ENCODE peak calls at places on chromosomes 7 and 10, in five cellular contexts. J, L, C, X and U are unnamed samples.

GRCh38 chr10:69412232-69412631 is 4.5 kb downstream of the TACR2 start:
- DNase-seq in J (no peak), L (no peak), C (no peak), X (no peak), U (no peak)

GRCh38 chr7:139108256-139109187 is 998 bp downstream of the ZC3HAV1 start:
- DNase-seq in J (peak), L (no peak), C (peak), X (no peak), U (peak)

GRCh38 chr10:106661133-106661766 is 503.3 kb downstream of the SORCS1 start:
- DNase-seq in J (no peak), L (no peak), C (no peak), X (no peak), U (no peak)

GRCh38 chr10:119658274-119658673 is 7.1 kb downstream of the BAG3 start:
- DNase-seq in J (peak), L (peak), C (peak), X (no peak), U (no peak)

GRCh38 chr10:126646101-126646500 is 24.4 kb downstream of the C10orf90 start:
- DNase-seq in J (no peak), L (no peak), C (peak), X (no peak), U (no peak)

GRCh38 chr10:97185326-97186058 is at the start of gene SLIT1:
- DNase-seq in J (no peak), L (no peak), C (no peak), X (no peak), U (no peak)

GRCh38 chr7:93895859-93896258 is 5.3 kb upstream of the TFPI2 start:
- DNase-seq in J (no peak), L (no peak), C (no peak), X (no peak), U (no peak)

GRCh38 chr7:116998567-116998966 is 45.3 kb downstream of the ST7 start:
- DNase-seq in J (no peak), L (no peak), C (peak), X (no peak), U (no peak)

GRCh38 chr7:30995541-30995940 is 31.8 kb downstream of the GHRHR start:
- DNase-seq in J (no peak), L (no peak), C (no peak), X (no peak), U (no peak)
- TF ChIP-seq CTCF in J (no peak), L (no peak), C (no peak), X (no peak), U (no peak)

GRCh38 chr7:101816499-101817030 is 861 bp upstream of the CUX1 start:
- DNase-seq in J (peak), L (no peak), C (peak), X (no peak), U (peak)
- TF ChIP-seq CTCF in J (no peak), L (no peak), C (no peak), X (no peak), U (no peak)

GRCh38 chr7:45922810-45923209 is 1.7 kb upstream of the IGFBP3 start:
- DNase-seq in J (no peak), L (no peak), C (no peak), X (no peak), U (no peak)

GRCh38 chr7:45923290-45923689 is 2.2 kb upstream of the IGFBP3 start:
- DNase-seq in J (peak), L (no peak), C (peak), X (peak), U (no peak)

GRCh38 chr7:45923818-45924217 is 2.7 kb upstream of the IGFBP3 start:
- DNase-seq in J (no peak), L (no peak), C (no peak), X (no peak), U (no peak)

GRCh38 chr7:45921699-45922519 is 837 bp upstream of the IGFBP3 start:
- DNase-seq in J (peak), L (no peak), C (peak), X (no peak), U (no peak)

DNA sequence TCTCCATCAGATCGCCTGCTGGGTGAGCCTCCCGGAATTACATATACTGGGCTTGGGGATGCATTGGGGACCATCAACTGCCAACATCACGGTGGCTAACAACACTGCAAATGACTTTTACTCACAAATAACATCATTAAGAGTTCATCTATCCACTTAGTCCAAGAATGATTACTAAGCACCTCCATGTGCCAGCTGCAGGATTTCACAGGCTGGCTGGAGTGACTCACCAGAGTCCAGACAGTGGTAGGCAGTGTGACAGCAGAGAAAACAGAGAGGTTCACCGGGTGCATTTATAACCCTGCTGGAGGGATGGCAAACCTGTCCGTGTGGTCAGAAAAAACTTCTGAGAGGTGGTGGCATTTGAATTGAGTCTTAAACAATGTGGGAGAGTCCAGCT is 3.2 kb upstream of the IGFBP3 start:
- DNase-seq in J (no peak), L (peak), C (peak), X (no peak), U (no peak)
- TF ChIP-seq CTCF in J (no peak), L (no peak), C (no peak), X (no peak), U (no peak)

GRCh38 chr7:14521183-14521582 is 381.4 kb downstream of the DGKB start:
- DNase-seq in J (no peak), L (no peak), C (no peak), X (no peak), U (no peak)
- TF ChIP-seq CTCF in J (no peak), L (no peak), C (no peak), X (no peak), U (no peak)